ENCODE peak calls at places on chromosomes 2 and 18, in nine cellular contexts. C, T, B, M, Y, J, Z, R and S are unnamed samples.

GRCh38 chr2:180716186-180717180 is 263.9 kb upstream of the UBE2E3 start:
- DNase-seq in C (no peak), T (no peak), B (no peak), M (no peak), Y (no peak), J (no peak), Z (no peak), R (no peak), S (no peak)

GRCh38 chr2:159419403-159419802 is 132.9 kb upstream of the WDSUB1 start:
- DNase-seq in C (no peak), T (no peak), B (no peak), M (no peak), Y (no peak), J (no peak), Z (no peak), R (peak), S (no peak)

GRCh38 chr2:8177550-8177949 is 504.3 kb upstream of the ID2 start:
- DNase-seq in C (no peak), T (no peak), B (no peak), M (no peak), Y (no peak), J (no peak), Z (no peak), R (no peak), S (no peak)

GRCh38 chr18:49967171-49967570 is 153.8 kb upstream of the ACAA2 start:
- DNase-seq in C (no peak), T (no peak), B (no peak), M (no peak), Y (no peak), J (no peak), Z (no peak), R (no peak), S (no peak)

GRCh38 chr2:111190816-111191540 is 70.3 kb downstream of the BCL2L11 start:
- DNase-seq in C (no peak), T (no peak), B (no peak), M (no peak), Y (no peak), J (no peak), Z (no peak), R (no peak), S (no peak)

GRCh38 chr2:145094353-145094752 is 574.4 kb upstream of the ZEB2 start:
- DNase-seq in C (no peak), T (peak), B (no peak), M (peak), Y (no peak), J (no peak), Z (peak), R (no peak), S (no peak)

GRCh38 chr2:180359522-180360282 is 352.6 kb upstream of the CWC22 start:
- DNase-seq in C (no peak), T (peak), B (no peak), M (no peak), Y (no peak), J (peak), Z (peak), R (peak), S (no peak)

GRCh38 chr2:20665261-20666113 is 1.5 kb upstream of the GDF7 start:
- DNase-seq in C (no peak), T (peak), B (peak), M (no peak), Y (no peak), J (no peak), Z (no peak), R (no peak), S (no peak)

GRCh38 chr2:107137711-107138110 is 251.7 kb upstream of the ST6GAL2 start:
- DNase-seq in C (no peak), T (no peak), B (no peak), M (no peak), Y (no peak), J (no peak), Z (no peak), R (no peak), S (no peak)

GRCh38 chr2:99926986-99927385 is 215.4 kb downstream of the AFF3 start:
- DNase-seq in C (no peak), T (peak), B (no peak), M (peak), Y (no peak), J (no peak), Z (no peak), R (no peak), S (peak)

GRCh38 chr2:1750935-1751767 is 6.8 kb upstream of the PXDN start:
- DNase-seq in C (no peak), T (peak), B (peak), M (peak), Y (peak), J (peak), Z (peak), R (peak), S (peak)

GRCh38 chr2:173623411-173624076 is 268.9 kb downstream of the CDCA7 start:
- DNase-seq in C (no peak), T (no peak), B (no peak), M (no peak), Y (no peak), J (no peak), Z (no peak), R (no peak), S (no peak)

GRCh38 chr18:63119647-63120046 is 199.9 kb downstream of the BCL2 start:
- DNase-seq in C (no peak), T (peak), B (no peak), M (peak), Y (no peak), J (no peak), Z (peak), R (no peak), S (peak)

GRCh38 chr18:39162013-39162412 is 1596.4 kb upstream of the CELF4 start:
- DNase-seq in C (no peak), T (no peak), B (no peak), M (no peak), Y (no peak), J (no peak), Z (no peak), R (no peak), S (no peak)

GRCh38 chr2:192043216-192043870 is 151.4 kb downstream of the TMEFF2 start:
- DNase-seq in C (no peak), T (no peak), B (no peak), M (no peak), Y (no peak), J (no peak), Z (no peak), R (no peak), S (no peak)

GRCh38 chr18:11268691-11269686 is 119.6 kb upstream of the PIEZO2 start:
- DNase-seq in C (no peak), T (peak), B (no peak), M (peak), Y (no peak), J (no peak), Z (no peak), R (no peak), S (no peak)

GRCh38 chr2:178865999-178866398 is 58.8 kb upstream of the TTN start:
- DNase-seq in C (no peak), T (no peak), B (no peak), M (no peak), Y (no peak), J (no peak), Z (no peak), R (no peak), S (no peak)

GRCh38 chr18:2146092-2146491 is 425.2 kb downstream of the METTL4 start:
- DNase-seq in C (no peak), T (no peak), B (no peak), M (no peak), Y (no peak), J (no peak), Z (peak), R (no peak), S (no peak)

GRCh38 chr2:206149330-206149729 is 9.9 kb downstream of the NDUFS1 start:
- DNase-seq in C (no peak), T (no peak), B (no peak), M (no peak), Y (no peak), J (no peak), Z (no peak), R (no peak), S (no peak)

GRCh38 chr2:156087875-156088274 is 244.6 kb downstream of the NR4A2 start:
- DNase-seq in C (no peak), T (peak), B (no peak), M (no peak), Y (no peak), J (no peak), Z (peak), R (no peak), S (peak)

GRCh38 chr2:168427451-168427850 is 28.6 kb upstream of the CERS6 start:
- DNase-seq in C (no peak), T (peak), B (no peak), M (peak), Y (no peak), J (no peak), Z (peak), R (no peak), S (peak)

GRCh38 chr2:84302513-84303412 is 156.3 kb downstream of the SUCLG1 start:
- DNase-seq in C (no peak), T (peak), B (no peak), M (peak), Y (peak), J (peak), Z (peak), R (peak), S (peak)